ENCODE peak calls at places on chromosomes 4 and X, in six cellular contexts. B is K562, I is lower leg skin, U is esophagus squamous epithelium, Y is adrenal gland, H is thyroid gland. A is an unnamed sample.

GRCh38 chr4:28558871-28559270 is 1698.2 kb downstream of the STIM2 start:
- DNase-seq in I (no peak), H (no peak), U (no peak), B (no peak), Y (no peak), A (no peak)

GRCh38 chrX:71636438-71637252 is 18.3 kb upstream of the CXCR3 start:
- DNase-seq in B (no peak), U (no peak), Y (no peak), I (no peak), H (no peak), A (no peak)

GRCh38 chrX:31658360-31658759 is 586.5 kb upstream of the FTHL17 start:
- DNase-seq in U (no peak), B (peak), I (no peak), H (no peak), Y (no peak), A (no peak)

GRCh38 chr4:26342328-26343040 is 21.7 kb downstream of the RBPJ start:
- DNase-seq in Y (no peak), H (no peak), U (no peak), B (peak), I (no peak), A (no peak)

GRCh38 chrX:151688695-151689094 is 6.6 kb upstream of the PRRG3 start:
- DNase-seq in B (no peak), I (no peak), H (no peak), U (no peak), Y (no peak), A (no peak)

GRCh38 chr4:73698217-73698616 is 42.2 kb upstream of the CXCL8 start:
- DNase-seq in B (no peak), Y (peak), H (peak), U (no peak), I (no peak), A (no peak)

GRCh38 chr4:90318208-90318607 is 191.0 kb downstream of the CCSER1 start:
- DNase-seq in U (no peak), H (no peak), Y (no peak), B (no peak), I (no peak), A (no peak)

GRCh38 chr4:150867148-150867547 is 147.9 kb downstream of the LRBA start:
- DNase-seq in U (no peak), B (peak), I (no peak), Y (peak), H (no peak), A (peak)

GRCh38 chr4:6574747-6575502 is at the start of gene MAN2B2:
- DNase-seq in H (peak), Y (peak), B (peak), U (peak), I (peak), A (peak)
- TF ChIP-seq POLR2A in H (peak), Y (peak), B (peak), U (no peak), I (no peak), A (peak)

GRCh38 chrX:118495958-118496762 is 545 bp downstream of the DOCK11 start:
- DNase-seq in Y (peak), U (peak), B (peak), I (peak), H (peak), A (peak)

GRCh38 chrX:118495061-118495921 is at the start of gene DOCK11:
- DNase-seq in B (peak), Y (peak), U (peak), H (peak), I (peak), A (peak)

GRCh38 chrX:118497180-118497814 is 1.7 kb downstream of the DOCK11 start:
- DNase-seq in H (peak), U (no peak), B (no peak), I (no peak), Y (no peak), A (no peak)

GRCh38 chrX:118498351-118498750 is 2.7 kb downstream of the DOCK11 start:
- DNase-seq in Y (no peak), B (no peak), U (no peak), I (no peak), H (no peak), A (no peak)

DNA sequence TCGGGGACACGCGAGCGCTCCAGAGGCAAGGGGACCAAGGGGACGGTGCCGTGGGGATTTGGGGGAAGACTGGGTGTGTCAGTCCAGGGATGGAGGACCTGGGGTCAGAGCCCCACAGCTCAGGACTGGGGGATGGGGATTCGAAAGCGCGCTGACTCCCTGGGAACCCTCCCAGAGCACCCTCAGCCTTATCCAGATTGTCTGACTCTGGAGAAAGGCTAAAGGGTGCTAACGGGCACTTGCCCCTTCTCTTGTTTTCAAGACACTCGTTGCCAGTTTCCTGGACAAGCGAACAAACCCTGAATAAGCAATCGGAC is 1.1 kb downstream of the DOCK11 start:
- DNase-seq in U (no peak), B (no peak), Y (no peak), I (no peak), H (peak), A (peak)
- TF ChIP-seq POLR2A in U (no peak), B (no peak), Y (no peak), I (no peak), H (no peak), A (no peak)

DNA sequence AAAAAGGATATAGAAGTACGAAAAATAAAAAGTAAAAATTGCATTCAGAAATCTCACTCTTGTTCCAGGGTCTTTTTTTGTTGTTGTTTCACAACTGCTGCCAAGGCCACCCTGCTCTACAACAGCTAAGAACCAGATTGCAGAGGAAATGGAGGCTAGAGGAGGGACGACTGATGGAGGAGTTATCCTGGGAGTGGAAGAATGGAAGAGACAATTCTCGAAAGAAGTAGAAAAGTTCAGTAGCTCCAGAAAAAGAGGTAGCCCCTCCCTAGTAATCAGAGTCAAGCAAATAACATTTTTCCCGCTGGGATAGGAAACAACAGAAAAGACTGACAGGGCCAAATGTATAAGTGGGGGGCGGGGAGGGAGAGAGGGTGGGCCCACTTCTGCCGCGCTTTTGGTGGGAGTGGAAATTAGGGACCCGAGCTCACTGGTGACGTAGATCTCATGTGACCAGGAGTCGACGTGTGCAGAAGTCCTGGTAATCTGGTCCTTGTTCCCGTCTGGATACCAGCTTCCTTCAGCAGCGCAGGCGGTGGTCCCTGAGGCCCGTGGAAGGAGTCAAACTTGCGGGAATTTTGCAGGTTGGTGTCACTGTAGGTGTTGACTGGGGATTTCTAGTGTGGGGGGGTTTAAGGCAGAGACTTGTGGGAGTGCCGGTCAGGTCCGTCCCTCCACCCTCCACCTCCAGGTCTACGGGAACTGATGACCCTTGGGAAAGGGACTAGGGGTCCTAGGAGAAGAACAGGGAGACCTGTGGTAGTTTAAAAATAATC is at the start of gene TCEAL9:
- DNase-seq in B (peak), I (no peak), H (peak), U (no peak), Y (peak), A (peak)
- TF ChIP-seq POLR2A in B (peak), I (no peak), H (peak), U (no peak), Y (peak), A (no peak)

GRCh38 chrX:23783569-23784486 is 855 bp downstream of the SAT1 start:
- DNase-seq in B (no peak), Y (no peak), I (no peak), H (no peak), U (no peak), A (peak)
- TF ChIP-seq POLR2A in B (no peak), Y (peak), I (no peak), H (no peak), U (no peak), A (peak)

GRCh38 chr4:148770848-148771247 is 328.6 kb upstream of the NR3C2 start:
- DNase-seq in B (no peak), I (no peak), U (no peak), H (no peak), Y (no peak), A (no peak)
- TF ChIP-seq POLR2A in B (no peak), I (no peak), U (no peak), H (no peak), Y (no peak), A (no peak)